ENCODE peak calls at places on chromosome 7, in nine cellular contexts. One of them, this sample, is unnamed.

GRCh38 chr7:95001815-95002561 is 94.6 kb downstream of the PPP1R9A start:
- DNase-seq in A549: no peak
- DNase-seq in CD4-positive, alpha-beta T cell: no peak
- DNase-seq in SJSA1: no peak
- DNase-seq in CD8-positive, alpha-beta T cell: no peak
- DNase-seq in cardiac muscle cell: no peak
- DNase-seq in sigmoid colon: no peak
- DNase-seq in IMR-90: no peak
- DNase-seq in lower lobe of right lung: no peak
- DNase-seq in this sample: no peak

GRCh38 chr7:157271315-157271990 is 65.4 kb upstream of the DNAJB6 start:
- DNase-seq in lower lobe of right lung: no peak
- DNase-seq in CD8-positive, alpha-beta T cell: no peak
- DNase-seq in IMR-90: peak; percentile 31
- DNase-seq in SJSA1: no peak
- DNase-seq in A549: no peak
- DNase-seq in CD4-positive, alpha-beta T cell: no peak
- DNase-seq in sigmoid colon: peak; percentile 64
- DNase-seq in cardiac muscle cell: no peak
- DNase-seq in this sample: no peak

GRCh38 chr7:143172354-143172753 is 10.9 kb upstream of the TAS2R39 start:
- DNase-seq in CD8-positive, alpha-beta T cell: no peak
- DNase-seq in IMR-90: no peak
- DNase-seq in lower lobe of right lung: peak; percentile 77
- DNase-seq in A549: peak; percentile 29
- DNase-seq in sigmoid colon: peak; percentile 67
- DNase-seq in CD4-positive, alpha-beta T cell: no peak
- DNase-seq in SJSA1: peak; percentile 18
- DNase-seq in cardiac muscle cell: no peak
- DNase-seq in this sample: peak; percentile 79

GRCh38 chr7:101677421-101678137 is 48.5 kb upstream of the MYL10 start:
- DNase-seq in SJSA1: no peak
- DNase-seq in CD4-positive, alpha-beta T cell: no peak
- DNase-seq in CD8-positive, alpha-beta T cell: no peak
- DNase-seq in lower lobe of right lung: no peak
- DNase-seq in sigmoid colon: no peak
- DNase-seq in cardiac muscle cell: no peak
- DNase-seq in IMR-90: peak; percentile 37
- DNase-seq in A549: peak; percentile 42
- DNase-seq in this sample: no peak

GRCh38 chr7:92179393-92179924 is 517 bp upstream of the LRRD1 start:
- DNase-seq in sigmoid colon: no peak
- DNase-seq in CD4-positive, alpha-beta T cell: no peak
- DNase-seq in lower lobe of right lung: no peak
- DNase-seq in A549: no peak
- DNase-seq in cardiac muscle cell: no peak
- DNase-seq in CD8-positive, alpha-beta T cell: peak; percentile 23
- DNase-seq in SJSA1: no peak
- DNase-seq in IMR-90: peak; percentile 1
- DNase-seq in this sample: peak; percentile 5

GRCh38 chr7:134302120-134302519 is 14.6 kb downstream of the SLC35B4 start:
- DNase-seq in CD8-positive, alpha-beta T cell: no peak
- DNase-seq in CD4-positive, alpha-beta T cell: no peak
- DNase-seq in A549: no peak
- DNase-seq in cardiac muscle cell: no peak
- DNase-seq in lower lobe of right lung: no peak
- DNase-seq in sigmoid colon: no peak
- DNase-seq in SJSA1: no peak
- DNase-seq in IMR-90: peak; percentile 30
- DNase-seq in this sample: no peak

GRCh38 chr7:4725014-4725951 is 43.2 kb downstream of the FOXK1 start:
- DNase-seq in cardiac muscle cell: peak; percentile 62
- DNase-seq in CD4-positive, alpha-beta T cell: peak; percentile 23
- DNase-seq in A549: peak; percentile 71
- DNase-seq in IMR-90: peak; percentile 95
- DNase-seq in sigmoid colon: peak; percentile 90
- DNase-seq in lower lobe of right lung: peak; percentile 90
- DNase-seq in CD8-positive, alpha-beta T cell: peak; percentile 73
- DNase-seq in SJSA1: peak; percentile 96
- DNase-seq in this sample: peak; percentile 62

GRCh38 chr7:22105550-22105949 is 159.9 kb upstream of the CDCA7L start:
- DNase-seq in cardiac muscle cell: no peak
- DNase-seq in CD4-positive, alpha-beta T cell: no peak
- DNase-seq in SJSA1: no peak
- DNase-seq in lower lobe of right lung: no peak
- DNase-seq in CD8-positive, alpha-beta T cell: no peak
- DNase-seq in IMR-90: no peak
- DNase-seq in A549: no peak
- DNase-seq in sigmoid colon: no peak
- DNase-seq in this sample: no peak

GRCh38 chr7:156473476-156474240 is 166.9 kb upstream of the RNF32 start:
- DNase-seq in IMR-90: peak; percentile 19
- DNase-seq in SJSA1: no peak
- DNase-seq in sigmoid colon: no peak
- DNase-seq in cardiac muscle cell: peak; percentile 13
- DNase-seq in CD4-positive, alpha-beta T cell: no peak
- DNase-seq in CD8-positive, alpha-beta T cell: no peak
- DNase-seq in A549: peak; percentile 53
- DNase-seq in lower lobe of right lung: no peak
- DNase-seq in this sample: peak; percentile 42

GRCh38 chr7:140904081-140904480 is 20.6 kb downstream of the BRAF start:
- DNase-seq in A549: no peak
- DNase-seq in lower lobe of right lung: no peak
- DNase-seq in IMR-90: peak; percentile 33
- DNase-seq in cardiac muscle cell: no peak
- DNase-seq in CD4-positive, alpha-beta T cell: no peak
- DNase-seq in CD8-positive, alpha-beta T cell: no peak
- DNase-seq in SJSA1: no peak
- DNase-seq in sigmoid colon: no peak
- DNase-seq in this sample: no peak

GRCh38 chr7:55557666-55558188 is 14.6 kb downstream of the VOPP1 start:
- DNase-seq in A549: no peak
- DNase-seq in IMR-90: no peak
- DNase-seq in CD8-positive, alpha-beta T cell: no peak
- DNase-seq in CD4-positive, alpha-beta T cell: no peak
- DNase-seq in SJSA1: no peak
- DNase-seq in lower lobe of right lung: no peak
- DNase-seq in cardiac muscle cell: no peak
- DNase-seq in sigmoid colon: no peak
- DNase-seq in this sample: no peak

GRCh38 chr7:56062382-56062781 is 1.7 kb upstream of the SUMF2 start:
- DNase-seq in SJSA1: peak; percentile 42
- DNase-seq in A549: no peak
- DNase-seq in CD4-positive, alpha-beta T cell: no peak
- DNase-seq in IMR-90: peak; percentile 89
- DNase-seq in lower lobe of right lung: no peak
- DNase-seq in CD8-positive, alpha-beta T cell: no peak
- DNase-seq in cardiac muscle cell: no peak
- DNase-seq in sigmoid colon: no peak
- DNase-seq in this sample: no peak

GRCh38 chr7:34165927-34166550 is 260.7 kb downstream of the BMPER start:
- DNase-seq in cardiac muscle cell: peak; percentile 47
- DNase-seq in CD4-positive, alpha-beta T cell: no peak
- DNase-seq in SJSA1: peak; percentile 5
- DNase-seq in CD8-positive, alpha-beta T cell: no peak
- DNase-seq in A549: peak; percentile 37
- DNase-seq in IMR-90: peak; percentile 60
- DNase-seq in lower lobe of right lung: no peak
- DNase-seq in sigmoid colon: no peak
- DNase-seq in this sample: no peak

GRCh38 chr7:91109200-91109599 is 155.0 kb upstream of the FZD1 start:
- DNase-seq in CD4-positive, alpha-beta T cell: no peak
- DNase-seq in SJSA1: no peak
- DNase-seq in IMR-90: no peak
- DNase-seq in cardiac muscle cell: no peak
- DNase-seq in CD8-positive, alpha-beta T cell: no peak
- DNase-seq in A549: no peak
- DNase-seq in sigmoid colon: no peak
- DNase-seq in lower lobe of right lung: no peak
- DNase-seq in this sample: no peak

GRCh38 chr7:132773527-132773956 is 197.3 kb upstream of the PLXNA4 start:
- DNase-seq in A549: no peak
- DNase-seq in sigmoid colon: no peak
- DNase-seq in lower lobe of right lung: no peak
- DNase-seq in CD4-positive, alpha-beta T cell: no peak
- DNase-seq in SJSA1: no peak
- DNase-seq in CD8-positive, alpha-beta T cell: no peak
- DNase-seq in IMR-90: peak; percentile 54
- DNase-seq in cardiac muscle cell: no peak
- DNase-seq in this sample: no peak

DNA sequence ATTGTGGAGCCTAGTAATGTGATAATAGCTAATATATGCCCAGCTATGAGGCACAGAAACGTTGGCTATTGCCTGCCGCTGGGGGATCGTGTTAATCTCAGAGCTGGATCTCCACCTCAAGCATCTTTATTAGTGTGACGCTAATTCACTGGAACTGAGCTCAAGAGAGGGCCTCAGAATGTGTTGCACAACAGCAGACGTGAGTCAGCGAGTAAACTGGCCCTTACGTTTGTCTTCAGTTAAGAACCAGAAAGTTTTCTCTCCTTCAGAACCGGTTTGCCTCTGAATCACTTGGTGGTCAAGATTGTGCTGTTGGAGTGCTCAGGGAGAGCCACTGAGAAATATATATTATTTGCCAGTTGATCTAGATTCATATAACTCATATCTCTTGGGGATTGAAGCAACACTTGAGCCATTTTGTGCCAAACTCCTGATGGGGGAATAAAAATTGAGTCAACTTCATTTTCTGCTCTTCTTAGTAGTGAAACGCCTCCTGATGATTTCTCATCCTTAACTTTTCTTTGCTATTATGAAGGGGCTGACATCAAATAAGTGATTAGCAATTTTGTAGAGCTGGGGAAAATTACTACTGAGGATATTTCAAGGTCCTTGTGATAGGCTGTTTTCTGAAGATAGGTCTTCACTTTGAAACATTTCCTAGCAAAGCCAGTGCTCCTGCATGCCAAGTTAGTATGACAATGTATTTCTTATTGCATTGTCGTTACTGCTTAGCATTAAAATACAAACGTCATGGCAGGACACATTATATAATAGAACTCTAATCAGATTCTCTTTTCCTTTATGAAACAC is 22.3 kb downstream of the BZW2 start:
- DNase-seq in sigmoid colon: peak; percentile 86
- DNase-seq in IMR-90: peak; percentile 100
- DNase-seq in CD4-positive, alpha-beta T cell: no peak
- DNase-seq in SJSA1: peak; percentile 69
- DNase-seq in A549: peak; percentile 96
- DNase-seq in CD8-positive, alpha-beta T cell: no peak
- DNase-seq in cardiac muscle cell: no peak
- DNase-seq in lower lobe of right lung: peak; percentile 74
- DNase-seq in this sample: peak; percentile 71
- H3K27ac ChIP-seq in sigmoid colon: no peak overlapping the region
- H3K27ac ChIP-seq in IMR-90: peak overlapping the region; percentile 19
- H3K27ac ChIP-seq in CD4-positive, alpha-beta T cell: no peak overlapping the region
- H3K27ac ChIP-seq in SJSA1: peak overlapping the region; percentile 34
- H3K27ac ChIP-seq in A549: peak overlapping the region; percentile 85
- H3K27ac ChIP-seq in CD8-positive, alpha-beta T cell: no peak overlapping the region
- H3K27ac ChIP-seq in cardiac muscle cell: peak overlapping the region; percentile 70
- H3K27ac ChIP-seq in lower lobe of right lung: peak overlapping the region; percentile 54
- H3K27ac ChIP-seq in this sample: peak overlapping the region; percentile 6

GRCh38 chr7:50714851-50715250 is 67.8 kb downstream of the GRB10 start:
- DNase-seq in A549: peak; percentile 35
- DNase-seq in CD4-positive, alpha-beta T cell: no peak
- DNase-seq in SJSA1: no peak
- DNase-seq in CD8-positive, alpha-beta T cell: no peak
- DNase-seq in lower lobe of right lung: no peak
- DNase-seq in sigmoid colon: no peak
- DNase-seq in cardiac muscle cell: no peak
- DNase-seq in IMR-90: no peak
- DNase-seq in this sample: peak; percentile 77
- H3K27ac ChIP-seq in A549: peak overlapping the region; percentile 20
- H3K27ac ChIP-seq in CD4-positive, alpha-beta T cell: no peak overlapping the region
- H3K27ac ChIP-seq in SJSA1: no peak overlapping the region
- H3K27ac ChIP-seq in CD8-positive, alpha-beta T cell: no peak overlapping the region
- H3K27ac ChIP-seq in lower lobe of right lung: no peak overlapping the region
- H3K27ac ChIP-seq in sigmoid colon: no peak overlapping the region
- H3K27ac ChIP-seq in cardiac muscle cell: no peak overlapping the region
- H3K27ac ChIP-seq in IMR-90: no peak overlapping the region
- H3K27ac ChIP-seq in this sample: peak overlapping the region; percentile 18

DNA sequence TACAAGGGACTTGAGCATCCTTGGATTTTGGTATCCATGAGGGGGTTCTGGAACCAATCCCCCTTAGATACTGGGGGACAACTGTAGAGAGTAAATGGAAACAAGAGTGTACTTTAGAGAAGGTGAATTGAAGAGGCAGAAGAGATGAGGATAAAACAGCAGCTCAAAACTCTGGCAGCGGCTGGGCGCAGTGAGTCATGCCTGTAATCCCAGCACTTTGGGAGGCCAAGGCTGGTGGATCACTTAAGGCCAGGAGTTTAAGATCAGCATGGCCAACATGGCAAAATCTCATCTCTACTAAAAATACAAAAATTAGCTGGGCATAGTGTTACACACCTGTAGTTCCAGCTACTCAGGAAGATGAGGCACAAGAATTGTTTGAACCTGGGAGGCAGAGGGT is 218.7 kb downstream of the GALNT17 start:
- DNase-seq in SJSA1: no peak
- DNase-seq in lower lobe of right lung: no peak
- DNase-seq in A549: no peak
- DNase-seq in sigmoid colon: no peak
- DNase-seq in IMR-90: no peak
- DNase-seq in CD8-positive, alpha-beta T cell: no peak
- DNase-seq in cardiac muscle cell: no peak
- DNase-seq in CD4-positive, alpha-beta T cell: no peak
- DNase-seq in this sample: peak; percentile 42
- H3K27ac ChIP-seq in SJSA1: no peak overlapping the region
- H3K27ac ChIP-seq in lower lobe of right lung: no peak overlapping the region
- H3K27ac ChIP-seq in A549: no peak overlapping the region
- H3K27ac ChIP-seq in sigmoid colon: peak overlapping the region; percentile 12
- H3K27ac ChIP-seq in IMR-90: no peak overlapping the region
- H3K27ac ChIP-seq in CD8-positive, alpha-beta T cell: no peak overlapping the region
- H3K27ac ChIP-seq in cardiac muscle cell: no peak overlapping the region
- H3K27ac ChIP-seq in CD4-positive, alpha-beta T cell: no peak overlapping the region
- H3K27ac ChIP-seq in this sample: peak overlapping the region; percentile 86

DNA sequence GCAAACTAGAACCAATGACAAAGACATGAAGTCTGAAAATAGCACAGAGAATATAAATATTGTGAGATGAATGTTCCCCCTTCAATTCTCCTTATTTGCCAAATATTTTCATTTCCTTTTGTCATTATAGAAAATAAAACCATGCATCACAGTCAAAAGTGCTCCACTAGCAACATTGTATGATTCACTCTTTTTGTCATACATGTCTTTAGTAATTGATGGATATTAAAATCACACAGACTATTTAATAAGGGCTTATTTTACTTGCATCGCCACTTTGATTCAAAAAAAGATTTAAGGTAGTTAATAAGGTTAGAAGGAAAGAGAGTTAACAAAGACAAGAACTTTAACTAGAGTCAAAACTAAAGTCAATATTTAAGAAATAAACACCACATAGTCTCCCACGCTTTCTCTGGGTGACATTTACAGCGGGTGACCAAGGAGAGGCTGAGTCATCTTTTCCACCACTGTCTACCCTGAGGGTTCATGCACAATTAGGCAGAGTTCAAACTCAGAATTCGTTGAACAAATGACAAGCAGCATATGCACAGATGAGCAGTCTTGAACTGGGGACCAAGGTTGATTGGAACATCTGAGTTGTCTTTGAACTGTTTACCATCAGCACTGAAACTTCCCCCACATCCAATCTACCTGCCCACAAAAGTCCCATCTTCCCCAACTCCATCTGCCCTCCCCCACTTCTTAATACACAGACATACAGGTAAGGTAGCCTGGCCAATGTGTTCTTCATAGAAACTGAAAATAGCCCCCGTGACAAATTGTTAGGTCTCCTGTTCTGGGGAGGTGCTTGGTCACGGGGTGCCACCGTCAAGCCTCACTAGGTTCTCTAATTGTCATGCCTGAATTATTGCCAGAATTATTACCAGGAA is 42.5 kb downstream of the C7orf25 start:
- DNase-seq in sigmoid colon: no peak
- DNase-seq in cardiac muscle cell: no peak
- DNase-seq in A549: no peak
- DNase-seq in IMR-90: no peak
- DNase-seq in SJSA1: peak; percentile 10
- DNase-seq in CD4-positive, alpha-beta T cell: no peak
- DNase-seq in CD8-positive, alpha-beta T cell: no peak
- DNase-seq in lower lobe of right lung: no peak
- DNase-seq in this sample: no peak
- H3K27ac ChIP-seq in sigmoid colon: no peak overlapping the region
- H3K27ac ChIP-seq in cardiac muscle cell: no peak overlapping the region
- H3K27ac ChIP-seq in A549: no peak overlapping the region
- H3K27ac ChIP-seq in IMR-90: no peak overlapping the region
- H3K27ac ChIP-seq in SJSA1: no peak overlapping the region
- H3K27ac ChIP-seq in CD4-positive, alpha-beta T cell: no peak overlapping the region
- H3K27ac ChIP-seq in CD8-positive, alpha-beta T cell: no peak overlapping the region
- H3K27ac ChIP-seq in lower lobe of right lung: no peak overlapping the region
- H3K27ac ChIP-seq in this sample: no peak overlapping the region

This sample was measured in body of pancreas.